ENCODE peak calls at places on chromosomes 11 and 22, in five cellular contexts. G is tibial artery, H is BE2C, Y is heart left ventricle, Z is right lobe of liver. M is an unnamed sample.

GRCh38 chr22:47651216-47651987 is 889.0 kb downstream of the TBC1D22A start:
- DNase-seq in Z (no peak), Y (no peak), G (no peak), H (no peak), M (no peak)

GRCh38 chr11:124751391-124751740 is 689 bp downstream of the VSIG2 start:
- DNase-seq in Y (no peak), G (no peak), H (no peak), Z (no peak), M (no peak)

GRCh38 chr11:128565881-128566280 is 21.5 kb downstream of the ETS1 start:
- DNase-seq in G (no peak), Y (no peak), H (no peak), Z (no peak), M (no peak)

GRCh38 chr11:103806130-103806900 is 230.1 kb upstream of the DDI1 start:
- DNase-seq in G (peak; percentile 41), Y (no peak), Z (no peak), H (no peak), M (peak; percentile 66)

GRCh38 chr11:1743587-1744136 is 6.7 kb downstream of the IFITM10 start:
- DNase-seq in Y (no peak), Z (peak; percentile 44), G (no peak), H (no peak), M (no peak)

GRCh38 chr22:36853407-36854099 is 7.3 kb upstream of the NCF4 start:
- DNase-seq in Y (peak; percentile 73), Z (no peak), G (peak; percentile 50), H (peak; percentile 81), M (peak; percentile 62)

GRCh38 chr11:72041364-72042058 is 38.8 kb downstream of the NUMA1 start:
- DNase-seq in Y (peak; percentile 81), H (peak; percentile 85), Z (peak; percentile 82), G (peak; percentile 82), M (peak; percentile 55)

GRCh38 chr11:125569913-125570621 is 790 bp downstream of the EI24 start:
- DNase-seq in G (no peak), Y (no peak), Z (peak; percentile 71), H (no peak), M (peak; percentile 39)

GRCh38 chr22:42919199-42919598 is 62.1 kb upstream of the ARFGAP3 start:
- DNase-seq in Z (no peak), H (no peak), Y (peak; percentile 31), G (no peak), M (peak; percentile 44)

GRCh38 chr22:37275622-37276021 is 6.7 kb upstream of the CYTH4 start:
- DNase-seq in Y (peak; percentile 1), H (no peak), Z (no peak), G (no peak), M (no peak)

GRCh38 chr11:15819679-15820286 is 536.6 kb downstream of the SOX6 start:
- DNase-seq in H (peak; percentile 58), G (peak; percentile 60), Z (peak; percentile 89), Y (peak; percentile 86), M (peak; percentile 52)

GRCh38 chr22:37318255-37319109 is 36.2 kb downstream of the CYTH4 start:
- DNase-seq in Z (no peak), Y (no peak), H (no peak), G (no peak), M (peak; percentile 3)

GRCh38 chr11:71927813-71928738 is at the start of gene XNDC1N:
- DNase-seq in Y (peak; percentile 55), G (peak; percentile 56), H (peak; percentile 83), Z (peak; percentile 63), M (peak; percentile 93)

GRCh38 chr11:116072776-116073175 is 568.6 kb upstream of the CADM1 start:
- DNase-seq in H (peak; percentile 48), Z (no peak), G (no peak), Y (no peak), M (no peak)

GRCh38 chr22:26053737-26054316 is 115.4 kb upstream of the SEZ6L start:
- DNase-seq in Y (no peak), G (no peak), Z (no peak), H (no peak), M (no peak)

GRCh38 chr22:23857606-23858483 is at the start of gene SLC2A11:
- DNase-seq in Y (peak; percentile 99), G (peak; percentile 96), Z (peak; percentile 97), H (peak; percentile 99), M (peak; percentile 94)

GRCh38 chr11:860238-861104 is 17.8 kb downstream of the TSPAN4 start:
- DNase-seq in Z (no peak), G (no peak), Y (no peak), H (no peak), M (no peak)

GRCh38 chr22:20210473-20211059 is 57.6 kb downstream of the RTN4R start:
- DNase-seq in Y (no peak), H (no peak), Z (no peak), G (no peak), M (no peak)

GRCh38 chr11:70059971-70060370 is 18.1 kb upstream of the ANO1 start:
- DNase-seq in Y (no peak), Z (no peak), H (no peak), G (no peak), M (no peak)

GRCh38 chr11:95267814-95268213 is 36.8 kb upstream of the SESN3 start:
- DNase-seq in G (no peak), H (no peak), Z (no peak), Y (no peak), M (no peak)

GRCh38 chr11:35662061-35662648 is 420 bp upstream of the TRIM44 start:
- DNase-seq in G (no peak), H (no peak), Z (peak; percentile 77), Y (no peak), M (peak; percentile 79)

GRCh38 chr11:7170431-7170830 is 81.3 kb upstream of the SYT9 start:
- DNase-seq in Z (no peak), G (no peak), Y (no peak), H (no peak), M (no peak)

GRCh38 chr22:46390652-46391301 is 55.3 kb downstream of the TRMU start:
- DNase-seq in H (peak; percentile 73), G (peak; percentile 44), Z (peak; percentile 85), Y (peak; percentile 76), M (peak; percentile 63)

GRCh38 chr22:24758164-24758799 is 16.2 kb downstream of the PIWIL3 start:
- DNase-seq in Z (peak; percentile 60), H (peak; percentile 72), G (peak; percentile 45), Y (peak; percentile 41), M (peak; percentile 68)

GRCh38 chr11:102306048-102306575 is 11.2 kb upstream of the BIRC3 start:
- DNase-seq in H (no peak), Z (no peak), G (no peak), Y (no peak), M (peak; percentile 98)

GRCh38 chr11:90326647-90327046 is 103.8 kb upstream of the CHORDC1 start:
- DNase-seq in G (no peak), Z (no peak), Y (no peak), H (no peak), M (no peak)

GRCh38 chr22:33062402-33062801 is 4.2 kb upstream of the SYN3 start:
- DNase-seq in Z (no peak), G (no peak), H (no peak), Y (no peak), M (no peak)

GRCh38 chr11:68996376-68997123 is 15.8 kb upstream of the MRGPRD start:
- DNase-seq in Y (no peak), H (no peak), G (no peak), Z (peak; percentile 37), M (no peak)

GRCh38 chr11:46684364-46684763 is 16.1 kb downstream of the ARHGAP1 start:
- DNase-seq in Y (no peak), H (no peak), Z (no peak), G (no peak), M (no peak)

GRCh38 chr11:16337421-16338213 is 18.7 kb downstream of the SOX6 start:
- DNase-seq in Y (no peak), H (no peak), G (no peak), Z (no peak), M (no peak)

GRCh38 chr11:79440451-79441158 is at the start of gene TENM4:
- DNase-seq in Z (no peak), Y (peak; percentile 65), H (peak; percentile 81), G (peak; percentile 64), M (peak; percentile 16)

GRCh38 chr22:39253427-39254070 is 8.8 kb upstream of the PDGFB start:
- DNase-seq in H (peak; percentile 47), Z (no peak), Y (peak; percentile 88), G (peak; percentile 58), M (peak; percentile 82)

GRCh38 chr11:113723706-113724246 is 17.7 kb upstream of the TMPRSS5 start:
- DNase-seq in Y (no peak), H (peak; percentile 51), G (no peak), Z (no peak), M (no peak)
- H3K4me1 ChIP-seq in Y (no peaks in the 10 kb centered on the region), H (peaks cover 34% of the 10 kb centered on the region), G (no peaks in the 10 kb centered on the region), Z (no peaks in the 10 kb centered on the region), M (peaks cover 8% of the 10 kb centered on the region)

DNA sequence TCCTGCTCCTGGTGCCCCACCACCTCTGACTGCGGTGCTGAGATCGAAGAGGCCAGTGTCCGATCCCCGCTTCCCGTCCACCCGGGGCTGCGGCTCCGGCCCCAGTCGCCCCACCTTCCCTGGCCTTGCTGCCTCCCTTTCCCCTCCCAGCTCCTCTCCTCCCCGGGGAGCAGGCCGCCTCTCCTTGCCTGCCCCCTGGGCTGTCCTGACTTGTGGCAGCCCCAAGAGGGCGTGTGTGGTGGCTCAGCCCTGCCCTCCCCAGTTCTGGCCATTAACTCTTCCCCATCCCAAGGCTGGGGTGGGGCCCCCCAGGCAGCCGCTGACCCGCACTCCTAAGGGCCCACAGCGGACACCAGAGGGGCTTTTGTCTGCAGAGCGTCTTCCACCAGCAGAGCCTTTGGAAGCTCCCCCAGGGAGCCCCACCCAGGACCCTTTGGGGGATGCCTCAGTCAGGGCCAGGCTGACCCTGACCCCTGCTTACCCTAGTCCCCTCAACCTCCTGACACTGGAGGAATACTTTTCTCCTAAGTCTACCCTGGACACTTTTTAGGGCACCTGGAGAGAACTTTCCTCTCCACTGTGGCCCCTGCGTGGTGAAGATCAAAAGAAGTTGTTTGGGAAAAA is 16.7 kb downstream of the RTN4RL2 start:
- DNase-seq in Z (peak; percentile 80), G (no peak), H (peak; percentile 32), Y (peak; percentile 60), M (peak; percentile 66)
- TF ChIP-seq CTCF in Z (peak; percentile 54), G (peak; percentile 40), H (peak; percentile 27), Y (peak; percentile 31), M (peak; percentile 61)

GRCh38 chr11:61996933-61997332 is 29.5 kb upstream of the FTH1 start:
- DNase-seq in Z (peak; percentile 31), H (no peak), Y (no peak), G (no peak), M (no peak)
- H3K4me3 ChIP-seq in Z (no peak overlapping the region), H (no peak overlapping the region), Y (no peak overlapping the region), G (no peak overlapping the region), M (no peak overlapping the region)

GRCh38 chr11:65445101-65445603 is 22.6 kb downstream of the NEAT1 start:
- DNase-seq in Z (peak; percentile 69), G (no peak), Y (no peak), H (no peak), M (peak; percentile 15)

GRCh38 chr11:65445604-65446445 is 23.2 kb downstream of the NEAT1 start:
- DNase-seq in Z (peak; percentile 69), H (no peak), Y (no peak), G (no peak), M (peak; percentile 18)

GRCh38 chr11:65440831-65441499 is 18.4 kb downstream of the NEAT1 start:
- DNase-seq in G (no peak), H (no peak), Z (peak; percentile 46), Y (no peak), M (peak; percentile 4)

GRCh38 chr11:65444314-65445051 is 21.9 kb downstream of the NEAT1 start:
- DNase-seq in H (no peak), Y (no peak), Z (peak; percentile 67), G (no peak), M (peak; percentile 3)

DNA sequence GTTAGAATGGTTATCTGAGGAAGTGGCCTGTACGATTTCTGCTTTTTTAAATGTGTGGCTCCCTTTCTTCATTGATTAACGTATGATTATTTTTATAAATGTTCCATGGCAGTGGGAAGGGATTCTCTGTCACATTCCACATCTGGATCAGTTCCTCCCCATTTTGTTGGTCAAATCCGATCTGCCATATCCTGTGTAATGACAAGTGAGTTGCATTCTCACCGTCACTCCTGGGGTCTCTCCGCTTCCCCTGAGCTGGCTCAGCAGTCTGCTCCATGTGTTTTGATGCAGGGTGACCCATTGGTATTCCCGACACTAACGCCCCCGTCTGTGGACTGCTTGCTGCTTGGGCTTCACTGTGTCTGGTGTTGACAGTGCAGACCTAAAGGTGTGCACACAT is 20.4 kb downstream of the NEAT1 start:
- DNase-seq in H (no peak), G (no peak), Y (no peak), Z (peak; percentile 58), M (peak; percentile 2)
- H3K4me1 ChIP-seq in H (no peaks in the 10 kb centered on the region), G (peaks cover 92% of the 10 kb centered on the region), Y (peaks cover 49% of the 10 kb centered on the region), Z (no peaks in the 10 kb centered on the region), M (no peaks in the 10 kb centered on the region)

M was measured in PC-3.